ENCODE peak calls at places on chromosomes 12 and 14, in nine cellular contexts. One of them, this sample, is unnamed.

GRCh38 chr14:44910826-44911225 is 50.9 kb downstream of the KLHL28 start:
- DNase-seq in GM23338: peak; percentile 49
- DNase-seq in pancreas: no peak
- DNase-seq in gastrocnemius medialis: no peak
- DNase-seq in mesendoderm: no peak
- DNase-seq in GM23248: no peak
- DNase-seq in right cardiac atrium: no peak
- DNase-seq in stomach: no peak
- DNase-seq in A673: no peak
- DNase-seq in this sample: no peak

GRCh38 chr14:65230287-65230728 is 128.0 kb upstream of the MAX start:
- DNase-seq in GM23248: peak; percentile 53
- DNase-seq in pancreas: peak; percentile 35
- DNase-seq in right cardiac atrium: peak; percentile 87
- DNase-seq in stomach: peak; percentile 83
- DNase-seq in A673: peak; percentile 34
- DNase-seq in mesendoderm: no peak
- DNase-seq in gastrocnemius medialis: no peak
- DNase-seq in GM23338: no peak
- DNase-seq in this sample: no peak

GRCh38 chr12:124566181-124567034 is 1.0 kb downstream of the NCOR2 start:
- DNase-seq in A673: peak; percentile 88
- DNase-seq in right cardiac atrium: peak; percentile 96
- DNase-seq in stomach: peak; percentile 88
- DNase-seq in GM23248: peak; percentile 92
- DNase-seq in pancreas: peak; percentile 79
- DNase-seq in gastrocnemius medialis: peak; percentile 80
- DNase-seq in GM23338: peak; percentile 91
- DNase-seq in mesendoderm: peak; percentile 94
- DNase-seq in this sample: peak; percentile 92

GRCh38 chr12:79689477-79690155 is 1.1 kb downstream of the PAWR start:
- DNase-seq in right cardiac atrium: peak; percentile 74
- DNase-seq in mesendoderm: peak; percentile 83
- DNase-seq in pancreas: peak; percentile 46
- DNase-seq in GM23248: peak; percentile 73
- DNase-seq in A673: peak; percentile 64
- DNase-seq in stomach: peak; percentile 49
- DNase-seq in GM23338: peak; percentile 71
- DNase-seq in gastrocnemius medialis: no peak
- DNase-seq in this sample: peak; percentile 81

GRCh38 chr12:103819892-103820291 is 21.1 kb downstream of the NT5DC3 start:
- DNase-seq in GM23338: no peak
- DNase-seq in GM23248: no peak
- DNase-seq in gastrocnemius medialis: no peak
- DNase-seq in pancreas: no peak
- DNase-seq in stomach: no peak
- DNase-seq in mesendoderm: no peak
- DNase-seq in right cardiac atrium: no peak
- DNase-seq in A673: no peak
- DNase-seq in this sample: no peak

GRCh38 chr14:78405071-78405856 is 235.1 kb downstream of the NRXN3 start:
- DNase-seq in right cardiac atrium: no peak
- DNase-seq in mesendoderm: peak; percentile 19
- DNase-seq in pancreas: no peak
- DNase-seq in gastrocnemius medialis: no peak
- DNase-seq in stomach: no peak
- DNase-seq in A673: no peak
- DNase-seq in GM23338: no peak
- DNase-seq in GM23248: no peak
- DNase-seq in this sample: no peak

GRCh38 chr12:77845831-77846230 is 15.1 kb downstream of the NAV3 start:
- DNase-seq in right cardiac atrium: no peak
- DNase-seq in mesendoderm: no peak
- DNase-seq in pancreas: no peak
- DNase-seq in gastrocnemius medialis: no peak
- DNase-seq in A673: peak; percentile 78
- DNase-seq in GM23248: peak; percentile 53
- DNase-seq in stomach: no peak
- DNase-seq in GM23338: no peak
- DNase-seq in this sample: no peak

GRCh38 chr14:103056322-103057027 is 874 bp downstream of the CDC42BPB start:
- DNase-seq in GM23248: peak; percentile 70
- DNase-seq in pancreas: peak; percentile 42
- DNase-seq in stomach: peak; percentile 55
- DNase-seq in mesendoderm: peak; percentile 87
- DNase-seq in GM23338: peak; percentile 82
- DNase-seq in gastrocnemius medialis: peak; percentile 19
- DNase-seq in A673: peak; percentile 92
- DNase-seq in right cardiac atrium: peak; percentile 93
- DNase-seq in this sample: peak; percentile 81

GRCh38 chr12:13066459-13066858 is 22.3 kb downstream of the FAM234B start:
- DNase-seq in A673: no peak
- DNase-seq in stomach: no peak
- DNase-seq in pancreas: no peak
- DNase-seq in gastrocnemius medialis: no peak
- DNase-seq in GM23338: no peak
- DNase-seq in mesendoderm: no peak
- DNase-seq in right cardiac atrium: no peak
- DNase-seq in GM23248: no peak
- DNase-seq in this sample: no peak

GRCh38 chr14:60658909-60659585 is 9.8 kb upstream of the SIX1 start:
- DNase-seq in GM23338: no peak
- DNase-seq in mesendoderm: no peak
- DNase-seq in stomach: no peak
- DNase-seq in gastrocnemius medialis: no peak
- DNase-seq in pancreas: no peak
- DNase-seq in right cardiac atrium: no peak
- DNase-seq in A673: peak; percentile 65
- DNase-seq in GM23248: no peak
- DNase-seq in this sample: no peak

GRCh38 chr12:4648499-4649357 is at the start of the genes AKAP3 and NDUFA9:
- DNase-seq in pancreas: peak; percentile 81
- DNase-seq in A673: peak; percentile 88
- DNase-seq in gastrocnemius medialis: peak; percentile 72
- DNase-seq in GM23338: peak; percentile 92
- DNase-seq in GM23248: peak; percentile 92
- DNase-seq in mesendoderm: peak; percentile 93
- DNase-seq in stomach: peak; percentile 82
- DNase-seq in right cardiac atrium: peak; percentile 89
- DNase-seq in this sample: peak; percentile 82

GRCh38 chr12:89351489-89352241 is 636 bp downstream of the DUSP6 start:
- DNase-seq in mesendoderm: no peak
- DNase-seq in pancreas: peak; percentile 59
- DNase-seq in GM23248: peak; percentile 77
- DNase-seq in GM23338: no peak
- DNase-seq in gastrocnemius medialis: no peak
- DNase-seq in stomach: peak; percentile 47
- DNase-seq in A673: no peak
- DNase-seq in right cardiac atrium: peak; percentile 80
- DNase-seq in this sample: peak; percentile 66

GRCh38 chr14:81473456-81474155 is 60.0 kb downstream of the SEL1L start:
- DNase-seq in pancreas: no peak
- DNase-seq in GM23338: no peak
- DNase-seq in mesendoderm: no peak
- DNase-seq in stomach: no peak
- DNase-seq in right cardiac atrium: no peak
- DNase-seq in gastrocnemius medialis: no peak
- DNase-seq in GM23248: no peak
- DNase-seq in A673: no peak
- DNase-seq in this sample: no peak

GRCh38 chr14:87810711-87811110 is 182.3 kb downstream of the GALC start:
- DNase-seq in right cardiac atrium: no peak
- DNase-seq in pancreas: no peak
- DNase-seq in A673: no peak
- DNase-seq in mesendoderm: peak; percentile 81
- DNase-seq in GM23338: no peak
- DNase-seq in stomach: no peak
- DNase-seq in GM23248: no peak
- DNase-seq in gastrocnemius medialis: no peak
- DNase-seq in this sample: no peak

GRCh38 chr12:32208355-32208754 is 101.7 kb downstream of the BICD1 start:
- DNase-seq in A673: no peak
- DNase-seq in gastrocnemius medialis: no peak
- DNase-seq in GM23338: no peak
- DNase-seq in pancreas: no peak
- DNase-seq in right cardiac atrium: no peak
- DNase-seq in mesendoderm: no peak
- DNase-seq in GM23248: no peak
- DNase-seq in stomach: no peak
- DNase-seq in this sample: no peak

GRCh38 chr12:58803893-58804292 is 116.4 kb downstream of the LRIG3 start:
- DNase-seq in GM23248: peak; percentile 85
- DNase-seq in pancreas: no peak
- DNase-seq in right cardiac atrium: no peak
- DNase-seq in stomach: no peak
- DNase-seq in gastrocnemius medialis: peak; percentile 1
- DNase-seq in GM23338: no peak
- DNase-seq in A673: peak; percentile 10
- DNase-seq in mesendoderm: peak; percentile 31
- DNase-seq in this sample: no peak

GRCh38 chr14:31943861-31944255 is 133.2 kb upstream of the ARHGAP5 start:
- DNase-seq in GM23338: no peak
- DNase-seq in A673: no peak
- DNase-seq in gastrocnemius medialis: no peak
- DNase-seq in pancreas: no peak
- DNase-seq in mesendoderm: no peak
- DNase-seq in GM23248: no peak
- DNase-seq in right cardiac atrium: no peak
- DNase-seq in stomach: no peak
- DNase-seq in this sample: no peak

GRCh38 chr14:32230695-32231280 is 27.7 kb upstream of the RNU6-8 start:
- DNase-seq in stomach: no peak
- DNase-seq in GM23338: no peak
- DNase-seq in right cardiac atrium: no peak
- DNase-seq in A673: no peak
- DNase-seq in GM23248: peak; percentile 82
- DNase-seq in gastrocnemius medialis: no peak
- DNase-seq in pancreas: no peak
- DNase-seq in mesendoderm: no peak
- DNase-seq in this sample: no peak

GRCh38 chr12:120370343-120371243 is 1.6 kb upstream of the MSI1 start:
- DNase-seq in A673: no peak
- DNase-seq in right cardiac atrium: no peak
- DNase-seq in GM23248: no peak
- DNase-seq in mesendoderm: no peak
- DNase-seq in pancreas: no peak
- DNase-seq in gastrocnemius medialis: no peak
- DNase-seq in stomach: no peak
- DNase-seq in GM23338: peak; percentile 49
- DNase-seq in this sample: no peak

GRCh38 chr12:120367252-120367923 is 1.6 kb downstream of the MSI1 start:
- DNase-seq in right cardiac atrium: no peak
- DNase-seq in stomach: no peak
- DNase-seq in GM23338: peak; percentile 85
- DNase-seq in mesendoderm: peak; percentile 85
- DNase-seq in gastrocnemius medialis: no peak
- DNase-seq in GM23248: peak; percentile 31
- DNase-seq in pancreas: peak; percentile 35
- DNase-seq in A673: peak; percentile 51
- DNase-seq in this sample: no peak

GRCh38 chr12:120369476-120370342 is 745 bp upstream of the MSI1 start:
- DNase-seq in mesendoderm: no peak
- DNase-seq in GM23248: no peak
- DNase-seq in gastrocnemius medialis: no peak
- DNase-seq in A673: no peak
- DNase-seq in stomach: no peak
- DNase-seq in pancreas: no peak
- DNase-seq in right cardiac atrium: no peak
- DNase-seq in GM23338: peak; percentile 62
- DNase-seq in this sample: no peak

GRCh38 chr12:120367924-120368788 is 808 bp downstream of the MSI1 start:
- DNase-seq in stomach: no peak
- DNase-seq in right cardiac atrium: no peak
- DNase-seq in gastrocnemius medialis: no peak
- DNase-seq in mesendoderm: peak; percentile 53
- DNase-seq in A673: no peak
- DNase-seq in GM23338: peak; percentile 64
- DNase-seq in pancreas: no peak
- DNase-seq in GM23248: peak; percentile 41
- DNase-seq in this sample: no peak

GRCh38 chr12:120368789-120369475 is at the start of gene MSI1:
- DNase-seq in right cardiac atrium: no peak
- DNase-seq in stomach: no peak
- DNase-seq in pancreas: no peak
- DNase-seq in mesendoderm: no peak
- DNase-seq in gastrocnemius medialis: no peak
- DNase-seq in A673: no peak
- DNase-seq in GM23248: peak; percentile 42
- DNase-seq in GM23338: peak; percentile 43
- DNase-seq in this sample: no peak
- H3K27me3 ChIP-seq in right cardiac atrium: no peaks in the 10 kb centered on the region
- H3K27me3 ChIP-seq in stomach: peaks cover 73% of the 10 kb centered on the region
- H3K27me3 ChIP-seq in pancreas: no peaks in the 10 kb centered on the region
- H3K27me3 ChIP-seq in mesendoderm: no peaks in the 10 kb centered on the region
- H3K27me3 ChIP-seq in gastrocnemius medialis: peaks cover 60% of the 10 kb centered on the region
- H3K27me3 ChIP-seq in A673: peaks cover 51% of the 10 kb centered on the region
- H3K27me3 ChIP-seq in GM23248: peaks cover 67% of the 10 kb centered on the region
- H3K27me3 ChIP-seq in GM23338: peaks cover 54% of the 10 kb centered on the region
- H3K27me3 ChIP-seq in this sample: no peaks in the 10 kb centered on the region

GRCh38 chr14:35783699-35784098 is 25.4 kb downstream of the RALGAPA1 start:
- DNase-seq in gastrocnemius medialis: no peak
- DNase-seq in right cardiac atrium: no peak
- DNase-seq in GM23338: no peak
- DNase-seq in A673: no peak
- DNase-seq in stomach: no peak
- DNase-seq in mesendoderm: no peak
- DNase-seq in GM23248: no peak
- DNase-seq in pancreas: no peak
- DNase-seq in this sample: no peak
- H3K27me3 ChIP-seq in gastrocnemius medialis: no peaks in the 10 kb centered on the region
- H3K27me3 ChIP-seq in right cardiac atrium: no peaks in the 10 kb centered on the region
- H3K27me3 ChIP-seq in GM23338: no peaks in the 10 kb centered on the region
- H3K27me3 ChIP-seq in A673: no peaks in the 10 kb centered on the region
- H3K27me3 ChIP-seq in stomach: no peaks in the 10 kb centered on the region
- H3K27me3 ChIP-seq in mesendoderm: no peaks in the 10 kb centered on the region
- H3K27me3 ChIP-seq in GM23248: no peaks in the 10 kb centered on the region
- H3K27me3 ChIP-seq in pancreas: no peaks in the 10 kb centered on the region
- H3K27me3 ChIP-seq in this sample: no peaks in the 10 kb centered on the region

DNA sequence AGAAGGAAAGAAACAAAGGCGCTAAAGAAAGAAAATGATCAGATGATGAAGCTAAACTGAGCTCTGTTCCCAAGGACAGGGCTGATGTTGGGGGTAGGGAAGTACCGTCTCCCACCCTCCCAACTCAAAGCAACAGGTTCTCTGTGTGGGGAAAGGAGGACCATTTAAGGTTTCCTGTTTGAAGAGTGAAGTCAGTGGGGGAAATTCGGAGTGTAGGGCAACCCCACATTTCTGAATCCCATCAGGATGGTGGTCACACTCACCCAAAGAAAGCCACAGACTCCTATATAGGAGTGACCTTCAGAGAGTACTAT is 131.1 kb downstream of the KSR2 start:
- DNase-seq in right cardiac atrium: no peak
- DNase-seq in GM23248: no peak
- DNase-seq in A673: no peak
- DNase-seq in stomach: no peak
- DNase-seq in mesendoderm: no peak
- DNase-seq in GM23338: no peak
- DNase-seq in pancreas: no peak
- DNase-seq in gastrocnemius medialis: no peak
- DNase-seq in this sample: no peak
- H3K27me3 ChIP-seq in right cardiac atrium: no peaks in the 10 kb centered on the region
- H3K27me3 ChIP-seq in GM23248: peaks cover 8% of the 10 kb centered on the region
- H3K27me3 ChIP-seq in A673: peaks cover 39% of the 10 kb centered on the region
- H3K27me3 ChIP-seq in stomach: peaks cover 57% of the 10 kb centered on the region
- H3K27me3 ChIP-seq in mesendoderm: no peaks in the 10 kb centered on the region
- H3K27me3 ChIP-seq in GM23338: no peaks in the 10 kb centered on the region
- H3K27me3 ChIP-seq in pancreas: no peaks in the 10 kb centered on the region
- H3K27me3 ChIP-seq in gastrocnemius medialis: no peaks in the 10 kb centered on the region
- H3K27me3 ChIP-seq in this sample: no peaks in the 10 kb centered on the region

GRCh38 chr14:35533357-35534129 is 421 bp upstream of the INSM2 start:
- DNase-seq in mesendoderm: peak; percentile 88
- DNase-seq in A673: peak; percentile 86
- DNase-seq in stomach: peak; percentile 65
- DNase-seq in right cardiac atrium: peak; percentile 81
- DNase-seq in gastrocnemius medialis: no peak
- DNase-seq in pancreas: peak; percentile 54
- DNase-seq in GM23338: peak; percentile 92
- DNase-seq in GM23248: peak; percentile 65
- DNase-seq in this sample: peak; percentile 49
- H3K27me3 ChIP-seq in mesendoderm: peaks cover 33% of the 10 kb centered on the region
- H3K27me3 ChIP-seq in A673: peaks cover 65% of the 10 kb centered on the region
- H3K27me3 ChIP-seq in stomach: peaks cover 77% of the 10 kb centered on the region
- H3K27me3 ChIP-seq in right cardiac atrium: peaks cover 2% of the 10 kb centered on the region
- H3K27me3 ChIP-seq in gastrocnemius medialis: peaks cover 48% of the 10 kb centered on the region
- H3K27me3 ChIP-seq in pancreas: no peaks in the 10 kb centered on the region
- H3K27me3 ChIP-seq in GM23338: peaks cover 94% of the 10 kb centered on the region
- H3K27me3 ChIP-seq in GM23248: peaks cover 56% of the 10 kb centered on the region
- H3K27me3 ChIP-seq in this sample: no peaks in the 10 kb centered on the region

This sample was measured in aorta.